ENCODE peak calls at places on chromosome 10, in eight cellular contexts. H is PC-3, I is H9, Z is IMR-90, C is PC-9, L is GM23248, E is hepatocyte, K is astrocyte. V is an unnamed sample.

GRCh38 chr10:62433181-62433692 is 59.1 kb downstream of the ZNF365 start:
- DNase-seq in H (peak; percentile 100), I (no peak), Z (peak; percentile 97), C (peak; percentile 84), L (peak; percentile 98), E (peak; percentile 33), K (peak; percentile 99), V (peak; percentile 88)

GRCh38 chr10:97018251-97019212 is 167.2 kb downstream of the SLIT1 start:
- DNase-seq in H (no peak), I (peak; percentile 21), Z (no peak), C (no peak), L (no peak), E (no peak), K (no peak), V (no peak)

GRCh38 chr10:2980791-2981360 is 86.5 kb upstream of the PFKP start:
- DNase-seq in H (no peak), I (no peak), Z (peak; percentile 76), C (no peak), L (peak; percentile 72), E (no peak), K (peak; percentile 67), V (peak; percentile 27)

GRCh38 chr10:48531486-48531885 is 73.4 kb downstream of the ARHGAP22 start:
- DNase-seq in H (no peak), I (peak; percentile 0), Z (no peak), C (no peak), L (peak; percentile 20), E (no peak), K (peak; percentile 55), V (peak; percentile 57)

GRCh38 chr10:18976681-18977251 is 71.8 kb upstream of the MALRD1 start:
- DNase-seq in H (no peak), I (no peak), Z (no peak), C (no peak), L (no peak), E (peak; percentile 5), K (no peak), V (no peak)

GRCh38 chr10:6171891-6172354 is 30.8 kb upstream of the PFKFB3 start:
- DNase-seq in H (no peak), I (no peak), Z (peak; percentile 96), C (no peak), L (peak; percentile 98), E (no peak), K (peak; percentile 94), V (peak; percentile 94)

GRCh38 chr10:118682518-118682917 is 72.3 kb downstream of the CACUL1 start:
- DNase-seq in H (no peak), I (no peak), Z (no peak), C (no peak), L (no peak), E (no peak), K (no peak), V (no peak)

GRCh38 chr10:1381339-1381738 is 325.2 kb downstream of the WDR37 start:
- DNase-seq in H (no peak), I (peak; percentile 27), Z (no peak), C (no peak), L (no peak), E (no peak), K (no peak), V (no peak)

GRCh38 chr10:126663328-126663727 is 7.2 kb downstream of the C10orf90 start:
- DNase-seq in H (no peak), I (no peak), Z (no peak), C (no peak), L (peak; percentile 98), E (peak; percentile 19), K (peak; percentile 98), V (peak; percentile 98)

GRCh38 chr10:49609283-49610014 is 661 bp upstream of the SLC18A3 start:
- DNase-seq in H (no peak), I (peak; percentile 70), Z (no peak), C (no peak), L (no peak), E (no peak), K (no peak), V (no peak)

GRCh38 chr10:99369551-99369950 is 40.4 kb downstream of the CNNM1 start:
- DNase-seq in H (no peak), I (no peak), Z (peak; percentile 15), C (no peak), L (peak; percentile 84), E (no peak), K (peak; percentile 22), V (no peak)

GRCh38 chr10:76287856-76288255 is 856.4 kb downstream of the LRMDA start:
- DNase-seq in H (no peak), I (no peak), Z (peak; percentile 6), C (no peak), L (peak; percentile 50), E (no peak), K (peak; percentile 74), V (peak; percentile 76)
- H3K4me2 ChIP-seq in H (no peak overlapping the region), I (no peak overlapping the region), Z (no peak overlapping the region), C (no peak overlapping the region), L (peak overlapping the region; percentile 33), E (no peak overlapping the region), K (no peak overlapping the region), V (no peak overlapping the region)

DNA sequence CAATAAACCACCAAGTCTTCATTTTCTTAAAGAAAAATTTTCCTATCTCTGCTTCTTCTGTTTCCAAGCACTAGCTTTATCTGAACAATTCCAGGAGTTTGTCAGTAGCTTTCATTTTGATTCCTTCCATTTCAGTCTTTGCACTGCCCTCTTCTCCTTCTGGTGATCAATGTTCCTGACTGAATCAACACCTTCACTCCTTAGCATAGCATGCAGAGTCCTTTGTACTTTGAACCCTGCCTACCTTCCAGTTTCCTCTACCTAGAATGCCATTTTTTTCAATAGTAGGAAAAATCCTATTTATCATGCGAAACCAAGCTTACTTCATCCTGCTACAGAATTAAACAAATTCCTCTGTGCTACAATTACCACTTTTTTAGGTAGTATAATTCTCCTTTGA is 1.9 kb upstream of the C10orf88 start:
- DNase-seq in H (no peak), I (no peak), Z (no peak), C (no peak), L (no peak), E (peak; percentile 22), K (no peak), V (no peak)
- H2AFZ ChIP-seq in H (no peak overlapping the region), I (no peak overlapping the region), Z (no peak overlapping the region), C (no peak overlapping the region), L (no peak overlapping the region), E (no peak overlapping the region), K (no peak overlapping the region), V (no peak overlapping the region)

GRCh38 chr10:132916421-132916841 is 25.9 kb downstream of the CFAP46 start:
- DNase-seq in H (no peak), I (no peak), Z (no peak), C (no peak), L (no peak), E (no peak), K (no peak), V (no peak)

GRCh38 chr10:132915411-132915810 is 27.0 kb downstream of the CFAP46 start:
- DNase-seq in H (no peak), I (no peak), Z (no peak), C (no peak), L (no peak), E (no peak), K (no peak), V (no peak)

GRCh38 chr10:132913559-132914115 is 28.7 kb downstream of the CFAP46 start:
- DNase-seq in H (no peak), I (no peak), Z (no peak), C (no peak), L (no peak), E (no peak), K (no peak), V (no peak)

GRCh38 chr10:132912685-132913558 is 29.4 kb downstream of the CFAP46 start:
- DNase-seq in H (no peak), I (peak; percentile 94), Z (no peak), C (no peak), L (no peak), E (no peak), K (no peak), V (no peak)

DNA sequence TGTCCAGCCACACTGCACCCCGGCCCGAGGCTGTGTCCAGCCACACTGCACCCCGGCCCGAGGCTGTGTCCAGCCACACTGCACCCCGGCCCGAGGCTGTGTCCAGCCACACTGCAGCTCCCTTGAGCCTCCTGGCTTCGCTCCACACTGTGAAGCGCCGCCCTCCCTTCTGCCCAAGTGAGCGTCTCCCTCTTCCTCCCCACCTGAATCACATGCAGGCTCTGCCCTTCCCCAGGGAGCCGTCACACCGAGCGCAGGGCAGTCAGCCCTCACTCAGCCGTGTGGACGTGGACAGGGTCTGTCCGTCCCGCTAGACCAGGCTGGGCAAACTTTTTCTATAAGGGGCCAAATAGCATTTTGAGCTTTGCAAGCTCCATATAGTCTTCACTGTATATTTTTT is 27.6 kb downstream of the CFAP46 start:
- DNase-seq in H (no peak), I (no peak), Z (no peak), C (no peak), L (no peak), E (no peak), K (no peak), V (no peak)
- H3K4me2 ChIP-seq in H (no peak overlapping the region), I (no peak overlapping the region), Z (no peak overlapping the region), C (no peak overlapping the region), L (no peak overlapping the region), E (no peak overlapping the region), K (no peak overlapping the region), V (no peak overlapping the region)

GRCh38 chr10:70579234-70580002 is 23.1 kb downstream of the PRF1 start:
- DNase-seq in H (peak; percentile 33), I (no peak), Z (no peak), C (no peak), L (no peak), E (no peak), K (no peak), V (no peak)
- H2AFZ ChIP-seq in H (no peak overlapping the region), I (no peak overlapping the region), Z (peak overlapping the region; percentile 27), C (no peak overlapping the region), L (no peak overlapping the region), E (no peak overlapping the region), K (no peak overlapping the region), V (no peak overlapping the region)

DNA sequence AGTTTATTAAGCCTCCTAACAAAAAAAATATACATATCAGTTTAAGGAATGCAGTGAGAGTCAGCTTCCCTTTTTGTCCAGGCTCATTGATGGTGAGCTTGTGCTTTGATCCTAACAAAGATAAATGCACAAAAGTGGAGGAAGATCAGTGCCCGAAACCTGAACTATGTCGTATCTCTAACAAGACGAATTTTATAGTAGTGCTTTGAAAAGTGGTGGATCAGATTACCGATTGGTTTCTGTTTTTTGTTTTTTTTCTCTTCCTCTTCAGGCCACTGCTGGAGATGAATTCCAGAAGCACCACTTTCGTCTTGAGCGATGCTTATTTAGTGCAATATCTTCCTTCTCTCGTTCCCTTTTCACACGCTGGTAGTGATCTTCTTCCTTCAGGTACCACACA is 72.8 kb downstream of the RHOBTB1 start:
- DNase-seq in H (no peak), I (no peak), Z (no peak), C (no peak), L (no peak), E (no peak), K (no peak), V (no peak)
- H3K4me2 ChIP-seq in H (no peak overlapping the region), I (no peak overlapping the region), Z (no peak overlapping the region), C (no peak overlapping the region), L (no peak overlapping the region), E (no peak overlapping the region), K (no peak overlapping the region), V (no peak overlapping the region)

DNA sequence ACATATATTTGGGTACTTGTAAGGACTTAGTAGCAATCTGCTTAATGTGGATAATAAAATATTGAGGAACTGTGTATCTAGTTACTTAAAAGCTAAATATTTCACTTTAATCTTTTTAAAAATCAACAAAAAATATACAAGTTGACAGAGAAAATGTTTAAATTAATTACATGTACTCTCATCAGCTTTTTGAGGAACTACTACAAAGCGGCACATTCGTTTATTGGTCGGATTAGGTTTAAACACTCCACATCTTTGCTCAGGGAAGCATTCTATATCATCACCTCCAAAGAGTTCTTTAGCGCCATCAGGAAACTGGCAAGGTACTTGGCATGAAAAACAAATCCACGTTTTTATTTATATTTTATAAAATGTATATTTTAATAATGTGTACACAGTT is 1.6 kb downstream of the ATOH7 start:
- DNase-seq in H (no peak), I (no peak), Z (no peak), C (no peak), L (no peak), E (no peak), K (no peak), V (no peak)
- H2AFZ ChIP-seq in H (no peak overlapping the region), I (no peak overlapping the region), Z (no peak overlapping the region), C (no peak overlapping the region), L (peak overlapping the region; percentile 98), E (peak overlapping the region; percentile 93), K (no peak overlapping the region), V (no peak overlapping the region)

V was measured in fibroblast of lung.